ENCODE peak calls at places on chromosomes 16 and 17, in eight cellular contexts. One of them, this sample, is unnamed.
A peak's percentile ranks its signal among the peaks of the same experiment; 100 is the strongest.

GRCh38 chr17:44585315-44585714 is 28.0 kb downstream of the FZD2 start:
- DNase-seq in IMR-90: no peak
- DNase-seq in HepG2: no peak
- DNase-seq in dorsolateral prefrontal cortex: no peak
- DNase-seq in sigmoid colon: no peak
- DNase-seq in Peyer's patch: no peak
- DNase-seq in cardiac fibroblast: no peak
- DNase-seq in choroid plexus epithelial cell: no peak
- DNase-seq in this sample: no peak

GRCh38 chr17:76297436-76297835 is 10.6 kb downstream of the QRICH2 start:
- DNase-seq in IMR-90: no peak
- DNase-seq in HepG2: no peak
- DNase-seq in dorsolateral prefrontal cortex: no peak
- DNase-seq in sigmoid colon: no peak
- DNase-seq in Peyer's patch: no peak
- DNase-seq in cardiac fibroblast: no peak
- DNase-seq in choroid plexus epithelial cell: no peak
- DNase-seq in this sample: no peak

GRCh38 chr16:14538604-14539003 is 91.5 kb downstream of the PARN start:
- DNase-seq in IMR-90: no peak
- DNase-seq in HepG2: no peak
- DNase-seq in dorsolateral prefrontal cortex: no peak
- DNase-seq in sigmoid colon: no peak
- DNase-seq in Peyer's patch: no peak
- DNase-seq in cardiac fibroblast: no peak
- DNase-seq in choroid plexus epithelial cell: no peak
- DNase-seq in this sample: no peak

GRCh38 chr17:21199311-21199710 is 14.7 kb downstream of the TMEM11 start:
- DNase-seq in IMR-90: no peak
- DNase-seq in HepG2: no peak
- DNase-seq in dorsolateral prefrontal cortex: no peak
- DNase-seq in sigmoid colon: no peak
- DNase-seq in Peyer's patch: no peak
- DNase-seq in cardiac fibroblast: peak; percentile 25
- DNase-seq in choroid plexus epithelial cell: peak; percentile 67
- DNase-seq in this sample: peak; percentile 24

GRCh38 chr16:54090602-54091001 is 196.0 kb downstream of the IRX3 start:
- DNase-seq in IMR-90: no peak
- DNase-seq in HepG2: no peak
- DNase-seq in dorsolateral prefrontal cortex: no peak
- DNase-seq in sigmoid colon: no peak
- DNase-seq in Peyer's patch: no peak
- DNase-seq in cardiac fibroblast: no peak
- DNase-seq in choroid plexus epithelial cell: no peak
- DNase-seq in this sample: no peak

GRCh38 chr17:50596191-50597037 is 35.9 kb downstream of the CACNA1G start:
- DNase-seq in IMR-90: no peak
- DNase-seq in HepG2: no peak
- DNase-seq in dorsolateral prefrontal cortex: no peak
- DNase-seq in sigmoid colon: no peak
- DNase-seq in Peyer's patch: no peak
- DNase-seq in cardiac fibroblast: no peak
- DNase-seq in choroid plexus epithelial cell: peak; percentile 4
- DNase-seq in this sample: no peak

GRCh38 chr17:42682400-42683384 is at the start of gene CNTNAP1:
- DNase-seq in IMR-90: peak; percentile 84
- DNase-seq in HepG2: peak; percentile 45
- DNase-seq in dorsolateral prefrontal cortex: peak; percentile 82
- DNase-seq in sigmoid colon: peak; percentile 88
- DNase-seq in Peyer's patch: peak; percentile 43
- DNase-seq in cardiac fibroblast: peak; percentile 81
- DNase-seq in choroid plexus epithelial cell: peak; percentile 77
- DNase-seq in this sample: peak; percentile 81

GRCh38 chr16:87661561-87661960 is 59.3 kb downstream of the JPH3 start:
- DNase-seq in IMR-90: peak; percentile 43
- DNase-seq in HepG2: peak; percentile 44
- DNase-seq in dorsolateral prefrontal cortex: no peak
- DNase-seq in sigmoid colon: no peak
- DNase-seq in Peyer's patch: peak; percentile 26
- DNase-seq in cardiac fibroblast: peak; percentile 49
- DNase-seq in choroid plexus epithelial cell: peak; percentile 59
- DNase-seq in this sample: peak; percentile 60

GRCh38 chr16:4372578-4373355 is 1.1 kb downstream of the VASN start:
- DNase-seq in IMR-90: peak; percentile 79
- DNase-seq in HepG2: peak; percentile 86
- DNase-seq in dorsolateral prefrontal cortex: no peak
- DNase-seq in sigmoid colon: peak; percentile 87
- DNase-seq in Peyer's patch: no peak
- DNase-seq in cardiac fibroblast: peak; percentile 84
- DNase-seq in choroid plexus epithelial cell: no peak
- DNase-seq in this sample: peak; percentile 56

GRCh38 chr16:566475-567361 is at the start of gene NHLRC4:
- DNase-seq in IMR-90: peak; percentile 54
- DNase-seq in HepG2: peak; percentile 50
- DNase-seq in dorsolateral prefrontal cortex: no peak
- DNase-seq in sigmoid colon: peak; percentile 90
- DNase-seq in Peyer's patch: peak; percentile 85
- DNase-seq in cardiac fibroblast: peak; percentile 74
- DNase-seq in choroid plexus epithelial cell: peak; percentile 78
- DNase-seq in this sample: peak; percentile 79

GRCh38 chr17:63032141-63032540 is 66.1 kb downstream of the TANC2 start:
- DNase-seq in IMR-90: no peak
- DNase-seq in HepG2: no peak
- DNase-seq in dorsolateral prefrontal cortex: no peak
- DNase-seq in sigmoid colon: no peak
- DNase-seq in Peyer's patch: no peak
- DNase-seq in cardiac fibroblast: no peak
- DNase-seq in choroid plexus epithelial cell: no peak
- DNase-seq in this sample: no peak

GRCh38 chr17:38627957-38628356 is 22.2 kb upstream of the SRCIN1 start:
- DNase-seq in IMR-90: no peak
- DNase-seq in HepG2: no peak
- DNase-seq in dorsolateral prefrontal cortex: no peak
- DNase-seq in sigmoid colon: no peak
- DNase-seq in Peyer's patch: no peak
- DNase-seq in cardiac fibroblast: no peak
- DNase-seq in choroid plexus epithelial cell: no peak
- DNase-seq in this sample: no peak

GRCh38 chr17:80870401-80870800 is 121.2 kb upstream of the CHMP6 start:
- DNase-seq in IMR-90: no peak
- DNase-seq in HepG2: no peak
- DNase-seq in dorsolateral prefrontal cortex: no peak
- DNase-seq in sigmoid colon: peak; percentile 24
- DNase-seq in Peyer's patch: no peak
- DNase-seq in cardiac fibroblast: no peak
- DNase-seq in choroid plexus epithelial cell: no peak
- DNase-seq in this sample: no peak

GRCh38 chr16:73092236-73092781 is 44.4 kb upstream of the ZFHX3 start:
- DNase-seq in IMR-90: no peak
- DNase-seq in HepG2: peak; percentile 59
- DNase-seq in dorsolateral prefrontal cortex: no peak
- DNase-seq in sigmoid colon: no peak
- DNase-seq in Peyer's patch: no peak
- DNase-seq in cardiac fibroblast: no peak
- DNase-seq in choroid plexus epithelial cell: peak; percentile 22
- DNase-seq in this sample: peak; percentile 31

GRCh38 chr16:12078405-12079245 is 102.1 kb downstream of the SNX29 start:
- DNase-seq in IMR-90: no peak
- DNase-seq in HepG2: no peak
- DNase-seq in dorsolateral prefrontal cortex: no peak
- DNase-seq in sigmoid colon: no peak
- DNase-seq in Peyer's patch: no peak
- DNase-seq in cardiac fibroblast: no peak
- DNase-seq in choroid plexus epithelial cell: no peak
- DNase-seq in this sample: no peak

GRCh38 chr17:40307691-40308289 is 1.2 kb upstream of the RARA start:
- DNase-seq in IMR-90: no peak
- DNase-seq in HepG2: no peak
- DNase-seq in dorsolateral prefrontal cortex: no peak
- DNase-seq in sigmoid colon: peak; percentile 62
- DNase-seq in Peyer's patch: no peak
- DNase-seq in cardiac fibroblast: no peak
- DNase-seq in choroid plexus epithelial cell: no peak
- DNase-seq in this sample: peak; percentile 51

GRCh38 chr17:82213251-82214011 is 789 bp upstream of the CCDC57 start:
- DNase-seq in IMR-90: peak; percentile 89
- DNase-seq in HepG2: peak; percentile 59
- DNase-seq in dorsolateral prefrontal cortex: peak; percentile 82
- DNase-seq in sigmoid colon: peak; percentile 81
- DNase-seq in Peyer's patch: peak; percentile 49
- DNase-seq in cardiac fibroblast: peak; percentile 82
- DNase-seq in choroid plexus epithelial cell: peak; percentile 78
- DNase-seq in this sample: peak; percentile 82

GRCh38 chr17:76492250-76492988 is 8.8 kb downstream of the RHBDF2 start:
- DNase-seq in IMR-90: no peak
- DNase-seq in HepG2: no peak
- DNase-seq in dorsolateral prefrontal cortex: no peak
- DNase-seq in sigmoid colon: no peak
- DNase-seq in Peyer's patch: peak; percentile 73
- DNase-seq in cardiac fibroblast: no peak
- DNase-seq in choroid plexus epithelial cell: no peak
- DNase-seq in this sample: no peak

GRCh38 chr16:5639531-5639930 is 541.9 kb upstream of the EEF2KMT start:
- DNase-seq in IMR-90: no peak
- DNase-seq in HepG2: no peak
- DNase-seq in dorsolateral prefrontal cortex: no peak
- DNase-seq in sigmoid colon: no peak
- DNase-seq in Peyer's patch: no peak
- DNase-seq in cardiac fibroblast: no peak
- DNase-seq in choroid plexus epithelial cell: no peak
- DNase-seq in this sample: no peak

GRCh38 chr16:68737046-68737729 is at the start of gene CDH1:
- DNase-seq in IMR-90: no peak
- DNase-seq in HepG2: no peak
- DNase-seq in dorsolateral prefrontal cortex: no peak
- DNase-seq in sigmoid colon: no peak
- DNase-seq in Peyer's patch: no peak
- DNase-seq in cardiac fibroblast: no peak
- DNase-seq in choroid plexus epithelial cell: no peak
- DNase-seq in this sample: no peak
- H3K4me3 ChIP-seq in IMR-90: no peak within 1 kb of the TSS
- H3K4me3 ChIP-seq in HepG2: peak within 1 kb of the TSS; percentile 78
- H3K4me3 ChIP-seq in dorsolateral prefrontal cortex: peak within 1 kb of the TSS; percentile 48
- H3K4me3 ChIP-seq in sigmoid colon: no peak within 1 kb of the TSS
- H3K4me3 ChIP-seq in Peyer's patch: peak within 1 kb of the TSS; percentile 29
- H3K4me3 ChIP-seq in cardiac fibroblast: no peak within 1 kb of the TSS
- H3K4me3 ChIP-seq in choroid plexus epithelial cell: no peak within 1 kb of the TSS
- H3K4me3 ChIP-seq in this sample: no peak within 1 kb of the TSS

DNA sequence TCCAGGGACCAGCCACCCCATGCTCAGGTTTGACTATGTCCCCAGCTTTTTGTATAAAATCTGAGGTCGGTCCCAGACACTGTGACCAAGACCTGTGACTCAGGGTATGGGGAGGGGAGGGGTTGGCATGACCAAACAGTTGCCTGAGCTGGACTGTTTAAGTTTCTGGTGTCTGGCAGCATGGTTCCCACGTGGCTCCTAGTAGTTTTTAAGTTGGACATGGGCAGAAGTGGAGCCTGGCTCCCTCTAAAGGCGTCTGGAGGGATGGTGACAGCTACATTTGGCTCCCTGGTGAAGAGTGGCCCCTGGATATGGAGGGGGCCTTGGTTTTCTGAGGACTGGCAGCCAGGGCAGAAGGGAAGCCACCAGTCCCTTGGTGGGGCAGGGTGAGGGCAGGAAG is 7.9 kb downstream of the SMCR8 start:
- DNase-seq in IMR-90: peak; percentile 21
- DNase-seq in HepG2: no peak
- DNase-seq in dorsolateral prefrontal cortex: no peak
- DNase-seq in sigmoid colon: peak; percentile 25
- DNase-seq in Peyer's patch: no peak
- DNase-seq in cardiac fibroblast: peak; percentile 26
- DNase-seq in choroid plexus epithelial cell: peak; percentile 24
- DNase-seq in this sample: no peak
- TF ChIP-seq CTCF in IMR-90: peak; percentile 9
- TF ChIP-seq CTCF in HepG2: no peak
- TF ChIP-seq CTCF in dorsolateral prefrontal cortex: no peak
- TF ChIP-seq CTCF in sigmoid colon: no peak
- TF ChIP-seq CTCF in Peyer's patch: no peak
- TF ChIP-seq CTCF in cardiac fibroblast: peak; percentile 18
- TF ChIP-seq CTCF in choroid plexus epithelial cell: peak; percentile 39
- TF ChIP-seq CTCF in this sample: no peak

DNA sequence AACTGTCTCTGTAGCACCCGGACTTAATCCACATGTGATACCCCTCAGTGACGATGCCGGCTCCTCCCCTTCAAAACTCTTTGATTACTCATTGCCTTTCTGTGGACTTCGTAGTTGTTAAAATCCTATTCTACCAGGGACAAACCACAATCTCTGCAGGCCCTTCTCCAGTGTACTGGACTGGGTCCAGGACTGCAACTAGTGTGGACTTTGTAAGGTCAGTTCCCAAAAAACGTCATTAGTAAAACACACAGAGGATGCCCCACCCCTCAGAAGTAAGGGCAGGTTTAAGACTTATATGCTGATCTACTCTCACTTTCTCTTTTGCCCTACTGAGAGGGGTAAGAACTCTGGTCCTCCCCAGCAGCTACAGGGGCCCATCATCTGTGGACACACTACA is 10.5 kb upstream of the NUDT7 start:
- DNase-seq in IMR-90: peak; percentile 4
- DNase-seq in HepG2: peak; percentile 52
- DNase-seq in dorsolateral prefrontal cortex: no peak
- DNase-seq in sigmoid colon: no peak
- DNase-seq in Peyer's patch: no peak
- DNase-seq in cardiac fibroblast: no peak
- DNase-seq in choroid plexus epithelial cell: peak; percentile 58
- DNase-seq in this sample: no peak
- H3K4me3 ChIP-seq in IMR-90: no peak overlapping the region
- H3K4me3 ChIP-seq in HepG2: no peak overlapping the region
- H3K4me3 ChIP-seq in dorsolateral prefrontal cortex: no peak overlapping the region
- H3K4me3 ChIP-seq in sigmoid colon: no peak overlapping the region
- H3K4me3 ChIP-seq in Peyer's patch: no peak overlapping the region
- H3K4me3 ChIP-seq in cardiac fibroblast: no peak overlapping the region
- H3K4me3 ChIP-seq in choroid plexus epithelial cell: no peak overlapping the region
- H3K4me3 ChIP-seq in this sample: no peak overlapping the region

GRCh38 chr16:24093049-24093448 is 163.1 kb upstream of the CACNG3 start:
- DNase-seq in IMR-90: no peak
- DNase-seq in HepG2: no peak
- DNase-seq in dorsolateral prefrontal cortex: no peak
- DNase-seq in sigmoid colon: no peak
- DNase-seq in Peyer's patch: no peak
- DNase-seq in cardiac fibroblast: no peak
- DNase-seq in choroid plexus epithelial cell: no peak
- DNase-seq in this sample: no peak

GRCh38 chr16:24085665-24086064 is 170.5 kb upstream of the CACNG3 start:
- DNase-seq in IMR-90: no peak
- DNase-seq in HepG2: no peak
- DNase-seq in dorsolateral prefrontal cortex: no peak
- DNase-seq in sigmoid colon: no peak
- DNase-seq in Peyer's patch: no peak
- DNase-seq in cardiac fibroblast: no peak
- DNase-seq in choroid plexus epithelial cell: no peak
- DNase-seq in this sample: no peak

GRCh38 chr16:24091125-24091524 is 165.0 kb upstream of the CACNG3 start:
- DNase-seq in IMR-90: no peak
- DNase-seq in HepG2: no peak
- DNase-seq in dorsolateral prefrontal cortex: no peak
- DNase-seq in sigmoid colon: no peak
- DNase-seq in Peyer's patch: no peak
- DNase-seq in cardiac fibroblast: no peak
- DNase-seq in choroid plexus epithelial cell: no peak
- DNase-seq in this sample: no peak

GRCh38 chr16:24088011-24088410 is 168.1 kb upstream of the CACNG3 start:
- DNase-seq in IMR-90: no peak
- DNase-seq in HepG2: no peak
- DNase-seq in dorsolateral prefrontal cortex: no peak
- DNase-seq in sigmoid colon: no peak
- DNase-seq in Peyer's patch: no peak
- DNase-seq in cardiac fibroblast: no peak
- DNase-seq in choroid plexus epithelial cell: no peak
- DNase-seq in this sample: no peak

GRCh38 chr16:24088767-24089166 is 167.4 kb upstream of the CACNG3 start:
- DNase-seq in IMR-90: no peak
- DNase-seq in HepG2: no peak
- DNase-seq in dorsolateral prefrontal cortex: no peak
- DNase-seq in sigmoid colon: no peak
- DNase-seq in Peyer's patch: no peak
- DNase-seq in cardiac fibroblast: no peak
- DNase-seq in choroid plexus epithelial cell: no peak
- DNase-seq in this sample: no peak
- TF ChIP-seq CTCF in IMR-90: no peak
- TF ChIP-seq CTCF in HepG2: no peak
- TF ChIP-seq CTCF in dorsolateral prefrontal cortex: no peak
- TF ChIP-seq CTCF in sigmoid colon: no peak
- TF ChIP-seq CTCF in Peyer's patch: no peak
- TF ChIP-seq CTCF in cardiac fibroblast: no peak
- TF ChIP-seq CTCF in choroid plexus epithelial cell: no peak
- TF ChIP-seq CTCF in this sample: no peak

This sample was measured in fibroblast of pulmonary artery.